ENCODE peak calls at places on chromosomes 2 and 18, in nine cellular contexts. V is thyroid gland, E is HCT116, O is H54, N is K562, X is NB4, W is prostate gland, C is uterus, K is IMR-90. M is an unnamed sample.

GRCh38 chr18:73545497-73545896 is 602.1 kb downstream of the FBXO15 start:
- DNase-seq in C (no peak), K (peak), E (no peak), X (no peak), N (no peak), O (no peak), V (no peak), W (no peak), M (no peak)

GRCh38 chr18:58545338-58546096 is 83.4 kb downstream of the ALPK2 start:
- DNase-seq in E (no peak), O (no peak), V (no peak), N (no peak), C (no peak), X (no peak), K (no peak), W (no peak), M (no peak)

GRCh38 chr2:163210430-163210918 is 371.9 kb upstream of the KCNH7 start:
- DNase-seq in C (no peak), N (no peak), W (no peak), K (peak), E (no peak), O (peak), V (no peak), X (no peak), M (no peak)

GRCh38 chr2:68487773-68488355 is 20.5 kb downstream of the APLF start:
- DNase-seq in C (no peak), W (no peak), N (peak), K (peak), O (no peak), X (peak), E (no peak), V (no peak), M (peak)

GRCh38 chr2:116319935-116320334 is 1494.6 kb upstream of the DDX18 start:
- DNase-seq in X (no peak), K (no peak), W (no peak), O (no peak), N (no peak), C (no peak), E (no peak), V (no peak), M (no peak)

GRCh38 chr2:141264848-141265247 is 866.0 kb downstream of the LRP1B start:
- DNase-seq in N (no peak), E (no peak), O (no peak), C (no peak), W (no peak), V (no peak), X (no peak), K (no peak), M (no peak)

GRCh38 chr2:149383340-149383739 is 53.0 kb downstream of the LYPD6 start:
- DNase-seq in V (no peak), E (no peak), K (peak), X (no peak), W (no peak), N (no peak), O (no peak), C (no peak), M (no peak)

GRCh38 chr2:8918412-8918811 is 81.0 kb upstream of the KIDINS220 start:
- DNase-seq in C (no peak), O (no peak), W (no peak), X (no peak), N (no peak), E (no peak), V (no peak), K (no peak), M (no peak)

GRCh38 chr2:35495182-35495581 is 860.4 kb upstream of the CRIM1 start:
- DNase-seq in W (no peak), N (no peak), X (no peak), V (no peak), K (no peak), E (no peak), O (no peak), C (no peak), M (no peak)

GRCh38 chr18:72871091-72871490 is 3.3 kb upstream of the NETO1 start:
- DNase-seq in E (no peak), N (no peak), X (no peak), C (no peak), W (no peak), V (no peak), K (peak), O (no peak), M (no peak)

GRCh38 chr18:55031576-55031975 is 72.3 kb upstream of the CCDC68 start:
- DNase-seq in E (no peak), K (no peak), N (no peak), O (no peak), X (no peak), W (no peak), V (no peak), C (no peak), M (no peak)

GRCh38 chr2:118763797-118764196 is 83.7 kb downstream of the EN1 start:
- DNase-seq in K (no peak), V (no peak), C (no peak), X (peak), E (no peak), W (no peak), N (peak), O (no peak), M (no peak)

GRCh38 chr18:12774982-12775381 is 72.1 kb downstream of the PSMG2 start:
- DNase-seq in N (no peak), X (no peak), E (no peak), V (no peak), C (no peak), O (no peak), W (no peak), K (no peak), M (no peak)

GRCh38 chr2:142973822-142974207 is 96.4 kb downstream of the KYNU start:
- DNase-seq in K (no peak), N (no peak), E (no peak), V (no peak), C (no peak), O (no peak), W (no peak), X (no peak), M (no peak)

GRCh38 chr2:237445611-237446332 is 31.8 kb upstream of the COL6A3 start:
- DNase-seq in O (no peak), X (no peak), C (no peak), K (no peak), N (no peak), V (no peak), E (no peak), W (no peak), M (no peak)

GRCh38 chr2:193103064-193103463 is 908.3 kb upstream of the TMEFF2 start:
- DNase-seq in O (no peak), K (no peak), W (no peak), V (no peak), C (no peak), E (no peak), N (no peak), X (no peak), M (no peak)

GRCh38 chr2:14632133-14632936 is at the start of gene LRATD1:
- DNase-seq in V (peak), N (peak), E (no peak), W (peak), X (no peak), K (peak), C (peak), O (no peak), M (peak)

GRCh38 chr2:117980381-117980780 is 33.5 kb downstream of the CCDC93 start:
- DNase-seq in V (no peak), K (peak), X (no peak), C (no peak), W (no peak), N (no peak), O (peak), E (no peak), M (no peak)

GRCh38 chr2:196971574-196972279 is 45.2 kb upstream of the PGAP1 start:
- DNase-seq in O (no peak), E (no peak), X (peak), C (no peak), K (no peak), N (no peak), V (no peak), W (no peak), M (no peak)

GRCh38 chr18:79942786-79943607 is 8.5 kb downstream of the SLC66A2 start:
- DNase-seq in W (no peak), X (no peak), N (no peak), C (no peak), V (peak), O (no peak), K (no peak), E (no peak), M (peak)

GRCh38 chr18:50405582-50406271 is 30.9 kb downstream of the SKA1 start:
- DNase-seq in N (no peak), C (no peak), W (peak), X (no peak), O (no peak), V (no peak), K (no peak), E (no peak), M (no peak)

GRCh38 chr2:180359522-180360282 is 352.6 kb upstream of the CWC22 start:
- DNase-seq in X (peak), V (no peak), K (no peak), E (peak), W (no peak), N (no peak), C (no peak), O (no peak), M (no peak)

GRCh38 chr2:238227587-238228032 is 12.2 kb downstream of the HES6 start:
- DNase-seq in C (no peak), K (no peak), E (no peak), N (no peak), O (no peak), W (no peak), X (no peak), V (no peak), M (no peak)

GRCh38 chr18:26574958-26575864 is 26.9 kb upstream of the KCTD1 start:
- DNase-seq in V (peak), X (peak), C (no peak), W (peak), N (no peak), O (no peak), E (no peak), K (peak), M (peak)

GRCh38 chr18:45920367-45920766 is 46.8 kb downstream of the EPG5 start:
- DNase-seq in V (peak), O (no peak), W (peak), C (peak), N (no peak), K (peak), E (no peak), X (peak), M (no peak)

GRCh38 chr18:9095297-9096012 is 7.0 kb upstream of the NDUFV2 start:
- DNase-seq in O (no peak), V (no peak), C (no peak), X (peak), N (no peak), E (no peak), K (peak), W (no peak), M (no peak)

GRCh38 chr2:236318401-236318800 is 54.2 kb upstream of the ASB18 start:
- DNase-seq in X (no peak), O (no peak), C (no peak), E (no peak), V (no peak), N (no peak), W (no peak), K (no peak), M (no peak)

GRCh38 chr2:23788100-23788499 is 138.8 kb downstream of the ATAD2B start:
- DNase-seq in X (peak), K (no peak), V (no peak), E (no peak), C (no peak), N (no peak), W (no peak), O (no peak), M (no peak)

GRCh38 chr18:21269349-21269748 is 27.3 kb downstream of the GREB1L start:
- DNase-seq in C (no peak), E (no peak), K (no peak), W (no peak), N (no peak), X (no peak), O (no peak), V (no peak), M (no peak)

GRCh38 chr2:37456479-37456878 is 112.0 kb downstream of the QPCT start:
- DNase-seq in N (no peak), W (no peak), C (no peak), O (no peak), X (peak), V (no peak), E (no peak), K (no peak), M (no peak)

GRCh38 chr18:36176739-36177138 is 10.6 kb upstream of the MOCOS start:
- DNase-seq in O (no peak), X (no peak), E (no peak), C (no peak), V (no peak), K (peak), N (no peak), W (no peak), M (no peak)

GRCh38 chr2:158507141-158507540 is 50.4 kb downstream of the PKP4 start:
- DNase-seq in E (no peak), N (no peak), W (no peak), C (no peak), X (no peak), V (no peak), K (no peak), O (no peak), M (no peak)

GRCh38 chr2:33210626-33211025 is 263.9 kb downstream of the LTBP1 start:
- DNase-seq in E (no peak), V (no peak), K (peak), X (no peak), O (peak), W (no peak), C (peak), N (no peak), M (no peak)

GRCh38 chr2:43425659-43426058 is 170.2 kb downstream of the THADA start:
- DNase-seq in E (no peak), O (no peak), V (no peak), K (no peak), X (peak), W (no peak), C (no peak), N (no peak), M (peak)

GRCh38 chr2:128260239-128261138 is 58.2 kb downstream of the HS6ST1 start:
- DNase-seq in N (no peak), C (no peak), V (peak), W (peak), E (peak), K (peak), X (no peak), O (peak), M (no peak)

GRCh38 chr18:58297198-58297597 is 253.2 kb downstream of the NEDD4L start:
- DNase-seq in E (no peak), O (no peak), C (no peak), X (no peak), K (peak), W (no peak), V (no peak), N (no peak), M (no peak)

DNA sequence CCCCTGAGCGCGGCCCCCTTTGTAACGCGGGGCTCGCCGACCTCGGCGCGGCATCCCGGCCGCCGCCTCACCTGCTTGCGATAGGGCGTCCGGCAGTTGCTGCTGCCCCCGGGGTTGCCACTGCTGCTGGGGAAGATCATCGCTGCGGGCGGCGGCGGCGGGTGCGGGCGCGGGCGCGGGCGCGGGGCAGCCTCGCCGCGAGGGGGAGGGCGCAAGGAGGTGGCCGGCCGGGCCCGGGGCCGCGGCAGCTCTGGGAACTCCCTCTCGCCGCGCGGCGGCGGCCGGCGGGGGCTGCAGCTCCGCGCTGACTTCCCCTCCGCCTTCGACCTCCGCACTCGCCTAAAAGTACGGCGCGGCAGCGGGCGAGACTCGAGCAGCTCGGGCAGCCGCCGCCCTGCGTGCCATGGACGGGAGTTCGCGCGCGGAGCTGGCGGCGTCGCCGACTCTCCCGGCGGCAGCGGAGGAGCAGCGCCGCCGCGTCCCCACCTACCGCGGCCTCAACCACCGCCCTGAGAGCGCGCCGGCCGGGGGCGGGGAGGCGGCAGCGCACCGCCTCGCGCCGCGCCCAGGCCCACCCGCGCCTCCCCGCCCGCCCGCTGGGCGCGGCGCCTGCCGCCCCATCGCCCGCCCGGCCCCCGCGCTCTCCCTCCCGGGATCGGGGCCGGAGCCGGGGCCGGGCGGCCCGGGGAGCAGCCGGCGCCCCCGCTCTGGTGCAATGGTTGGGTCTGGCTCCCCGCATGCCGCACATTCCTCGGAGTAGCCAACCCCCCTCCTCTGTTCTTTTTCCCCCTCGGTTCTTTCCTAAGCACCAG is 86.0 kb downstream of the RBMS1 start:
- DNase-seq in E (no peak), C (peak), W (peak), X (peak), K (peak), V (peak), N (peak), O (no peak), M (peak)
- TF ChIP-seq POLR2A in E (no peak), C (peak), W (peak), X (peak), K (peak), V (no peak), N (no peak), O (peak), M (peak)

GRCh38 chr2:189762551-189763298 is at the start of gene OSGEPL1:
- DNase-seq in N (peak), O (peak), E (peak), K (peak), C (peak), X (peak), V (peak), W (peak), M (peak)
- TF ChIP-seq POLR2A in N (peak), O (peak), E (peak), K (peak), C (no peak), X (peak), V (no peak), W (peak), M (peak)

DNA sequence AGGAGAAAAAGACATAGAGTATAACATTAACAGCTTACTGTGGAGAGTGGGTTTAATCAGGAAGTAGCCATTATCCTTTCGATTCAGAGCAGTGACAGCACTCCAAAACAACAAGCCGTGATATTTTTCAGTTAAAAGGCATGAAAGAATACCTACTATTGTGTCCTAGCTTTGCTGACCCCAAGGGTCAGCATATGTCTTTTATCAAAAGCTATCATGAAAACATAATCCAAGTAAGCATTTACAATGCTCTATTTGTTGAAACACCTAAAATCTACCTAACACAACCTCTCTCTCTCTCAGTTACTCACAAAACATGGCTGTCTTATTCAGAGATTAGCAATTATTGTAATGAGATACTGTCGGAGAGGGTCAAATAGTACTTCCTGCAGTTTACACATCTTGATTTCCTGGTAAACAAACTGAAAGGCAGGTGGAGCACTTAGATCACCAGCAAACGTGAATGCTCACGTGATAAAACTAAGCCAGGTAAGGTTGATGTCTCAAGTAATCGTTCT is 100.0 kb downstream of the BAZ2B start:
- DNase-seq in W (peak), V (no peak), X (peak), C (no peak), E (peak), O (no peak), N (no peak), K (peak), M (peak)
- TF ChIP-seq POLR2A in W (no peak), V (no peak), X (no peak), C (no peak), E (peak), O (no peak), N (no peak), K (no peak), M (peak)

GRCh38 chr2:96819101-96819875 is 3.2 kb downstream of the CNNM3 start:
- DNase-seq in C (no peak), K (no peak), X (peak), E (no peak), V (no peak), W (no peak), N (peak), O (no peak), M (peak)
- TF ChIP-seq POLR2A in C (no peak), K (no peak), X (no peak), E (no peak), V (no peak), W (no peak), N (no peak), O (no peak), M (no peak)

GRCh38 chr2:96868555-96869280 is 1.2 kb downstream of the SEMA4C start:
- DNase-seq in E (peak), X (peak), N (peak), O (peak), K (peak), C (peak), W (peak), V (peak), M (peak)
- TF ChIP-seq POLR2A in E (peak), X (peak), N (peak), O (peak), K (peak), C (peak), W (no peak), V (no peak), M (no peak)

DNA sequence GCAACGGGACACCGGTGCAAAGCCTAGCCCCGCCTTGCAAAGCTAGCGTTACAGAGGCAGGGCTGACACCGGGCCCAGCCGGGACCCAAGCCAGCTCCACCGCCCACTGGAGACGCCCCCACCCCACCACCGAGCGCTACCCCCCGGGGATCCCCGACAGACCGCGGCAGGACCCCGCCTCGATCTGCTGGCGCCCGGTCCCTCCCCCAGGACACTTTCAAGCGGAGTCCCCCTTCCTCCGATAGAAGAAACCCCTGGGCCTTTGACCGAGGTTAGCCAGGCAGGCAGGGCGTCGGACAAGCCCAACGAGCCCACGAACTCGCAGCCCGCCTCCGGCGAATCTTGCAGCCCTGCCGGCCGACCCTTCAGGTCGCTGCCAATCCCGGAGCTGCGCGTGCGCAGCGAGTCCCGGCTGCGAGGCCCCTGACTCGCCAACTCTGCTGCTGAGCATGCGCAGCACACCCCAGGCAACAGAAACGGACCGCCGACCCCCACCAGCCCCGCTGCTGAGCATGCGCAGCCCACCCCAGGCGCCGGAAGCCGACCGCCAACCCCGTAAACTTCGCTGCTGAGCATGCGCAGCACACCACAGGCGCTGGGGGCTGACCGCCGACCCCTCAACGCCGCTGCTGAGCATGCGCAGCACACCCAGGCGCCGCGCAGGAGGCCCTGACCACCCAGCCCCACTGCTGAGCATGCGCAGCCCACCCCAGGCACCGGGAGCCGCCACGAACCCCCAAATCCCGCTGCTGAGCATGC is 656 bp downstream of the ADI1 start:
- DNase-seq in W (peak), V (peak), E (peak), K (peak), C (peak), X (peak), O (peak), N (peak), M (peak)
- TF ChIP-seq POLR2A in W (peak), V (peak), E (no peak), K (peak), C (peak), X (peak), O (peak), N (peak), M (no peak)

GRCh38 chr18:24426398-24427294 is at the start of gene IMPACT:
- DNase-seq in V (peak), N (peak), E (peak), X (peak), O (peak), K (peak), C (peak), W (peak), M (peak)
- TF ChIP-seq POLR2A in V (no peak), N (peak), E (peak), X (peak), O (peak), K (peak), C (peak), W (peak), M (peak)

M was measured in erythroblast.